ENCODE peak calls at places on chromosome 19, in five cellular contexts. N is heart left ventricle, K is cardiac muscle cell, R is body of pancreas, G is uterus. A is an unnamed sample.

GRCh38 chr19:1001538-1002166 is 1.4 kb downstream of the GRIN3B start:
- DNase-seq in K (peak), R (no peak), G (no peak), N (peak), A (no peak)

GRCh38 chr19:37082307-37082706 is 4.1 kb downstream of the ZNF420 start:
- DNase-seq in K (no peak), R (no peak), N (no peak), G (no peak), A (no peak)

GRCh38 chr19:22515435-22515834 is 93.3 kb upstream of the ZNF98 start:
- DNase-seq in G (no peak), K (no peak), N (no peak), R (no peak), A (no peak)

GRCh38 chr19:47573076-47574026 is at the start of gene ZNF541:
- DNase-seq in N (peak), G (peak), K (no peak), R (peak), A (no peak)

GRCh38 chr19:21612403-21612872 is 107.0 kb downstream of the ZNF429 start:
- DNase-seq in R (no peak), G (no peak), K (no peak), N (no peak), A (no peak)

GRCh38 chr19:35549174-35549788 is 3.9 kb downstream of the TMEM147 start:
- DNase-seq in R (peak), K (peak), N (no peak), G (peak), A (no peak)

GRCh38 chr19:3482507-3483225 is 575 bp downstream of the SMIM44 start:
- DNase-seq in R (no peak), K (no peak), N (no peak), G (no peak), A (no peak)

GRCh38 chr19:20999731-21000352 is 20.6 kb upstream of the ZNF430 start:
- DNase-seq in G (peak), K (peak), N (peak), R (peak), A (peak)

GRCh38 chr19:21158523-21159135 is 16.8 kb downstream of the ZNF431 start:
- DNase-seq in N (no peak), K (no peak), R (no peak), G (no peak), A (no peak)

GRCh38 chr19:1407662-1408299 is 395 bp downstream of the DAZAP1 start:
- DNase-seq in R (no peak), G (no peak), K (peak), N (no peak), A (no peak)

GRCh38 chr19:19140476-19140875 is 2.2 kb upstream of the TMEM161A start:
- DNase-seq in G (no peak), R (no peak), K (no peak), N (no peak), A (no peak)

GRCh38 chr19:57363734-57364181 is 407 bp downstream of the TRAPPC2B start:
- DNase-seq in G (no peak), R (no peak), K (peak), N (no peak), A (no peak)

GRCh38 chr19:36501973-36502372 is 12.6 kb upstream of the ZNF566 start:
- DNase-seq in N (no peak), K (no peak), G (no peak), R (no peak), A (no peak)

GRCh38 chr19:39275578-39275977 is 7.4 kb downstream of the IFNL2 start:
- DNase-seq in R (no peak), G (no peak), K (no peak), N (no peak), A (no peak)

GRCh38 chr19:33290956-33291622 is 11.2 kb downstream of the CEBPA start:
- DNase-seq in R (no peak), K (no peak), G (no peak), N (no peak), A (no peak)

GRCh38 chr19:55348317-55349034 is 6.0 kb downstream of the COX6B2 start:
- DNase-seq in K (peak), N (no peak), G (no peak), R (no peak), A (no peak)

GRCh38 chr19:19110410-19111137 is 27.7 kb downstream of the TMEM161A start:
- DNase-seq in G (no peak), R (no peak), K (peak), N (no peak), A (no peak)

GRCh38 chr19:934865-935422 is 9.1 kb downstream of the ARID3A start:
- DNase-seq in R (peak), N (peak), G (peak), K (no peak), A (peak)

GRCh38 chr19:2782357-2782935 is 627 bp downstream of the SGTA start:
- DNase-seq in N (no peak), R (peak), K (no peak), G (no peak), A (no peak)

GRCh38 chr19:18685597-18686164 is 2.2 kb downstream of the CRTC1 start:
- DNase-seq in G (no peak), N (no peak), K (no peak), R (no peak), A (no peak)

GRCh38 chr19:50511069-50511822 is at the start of gene JOSD2:
- DNase-seq in N (peak), G (peak), K (peak), R (peak), A (peak)
- TF ChIP-seq CTCF in N (no peak), G (no peak), K (no peak), R (no peak), A (no peak)

DNA sequence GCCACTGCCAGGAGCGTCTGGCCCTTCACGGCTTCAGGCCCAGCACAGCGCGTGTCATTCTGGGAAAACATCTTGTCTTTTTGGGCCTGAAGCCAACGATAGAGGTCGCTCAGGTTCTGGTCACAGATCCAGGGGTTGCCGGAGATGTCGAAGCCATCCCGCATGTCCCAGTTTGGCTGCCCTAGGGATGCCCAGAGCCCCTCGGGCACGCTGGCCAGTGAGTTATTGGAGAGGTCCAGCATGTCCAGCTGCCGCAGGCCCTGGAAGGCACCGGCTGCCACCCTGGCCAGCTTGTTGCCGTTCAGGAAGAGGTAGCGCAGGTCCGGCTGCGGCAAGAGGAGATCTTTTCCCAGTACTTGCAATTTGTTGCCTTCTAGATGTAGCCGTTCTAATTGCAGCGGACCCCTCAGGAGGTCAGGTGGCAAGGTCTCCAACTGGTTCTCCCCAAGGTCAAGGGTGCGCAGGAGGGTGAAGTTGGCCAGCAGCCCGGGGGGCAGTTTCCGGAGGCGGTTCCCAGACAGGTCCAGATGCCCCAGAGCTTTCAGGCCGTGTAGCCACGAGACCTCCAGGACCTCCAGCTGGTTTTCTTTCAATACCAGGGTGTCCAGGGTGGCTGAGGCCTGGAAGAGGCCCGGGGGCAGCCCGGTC is 1.8 kb downstream of the LRG1 start:
- DNase-seq in K (no peak), R (no peak), N (no peak), G (no peak), A (no peak)
- TF ChIP-seq CTCF in K (no peak), R (no peak), N (no peak), G (no peak), A (no peak)

DNA sequence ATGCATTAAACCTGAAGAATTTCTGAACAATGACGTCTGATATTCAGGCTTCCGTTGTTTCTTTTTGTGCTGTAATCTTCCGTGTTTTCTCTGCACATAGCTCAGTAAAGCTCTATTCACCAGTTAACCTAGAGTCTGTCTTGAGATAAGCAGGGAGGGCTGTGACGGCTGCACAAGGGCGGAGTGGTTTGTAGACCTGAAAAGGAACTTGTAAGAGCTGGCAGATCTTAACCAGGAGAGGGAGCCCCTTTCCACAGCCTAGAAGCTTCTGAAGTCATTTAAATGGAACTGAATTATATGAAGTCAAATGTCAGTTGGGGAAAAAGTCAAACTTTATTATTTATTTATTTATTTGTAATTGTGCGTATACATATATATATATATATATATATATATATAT is 27.5 kb downstream of the DPRX start:
- DNase-seq in G (no peak), N (peak), R (peak), K (peak), A (no peak)
- TF ChIP-seq CTCF in G (no peak), N (peak), R (no peak), K (no peak), A (no peak)

GRCh38 chr19:49071860-49072547 is 495 bp downstream of the KCNA7 start:
- DNase-seq in R (no peak), G (no peak), N (no peak), K (peak), A (no peak)
- TF ChIP-seq CTCF in R (no peak), G (no peak), N (no peak), K (no peak), A (no peak)